ENCODE peak calls at places on chromosomes 12 and 14, in nine cellular contexts. V is prostate gland, L is transverse colon, I is spleen, N is endothelial cell of umbilical vein, C is GM23338, E is stomach, P is breast epithelium, T is HCT116. Z is an unnamed sample. For H3K4me1, the result is how much of the 10 kb centered on the place peaks cover.

GRCh38 chr12:128801879-128802391 is 21.8 kb downstream of the SLC15A4 start:
- DNase-seq in E (no peak), C (no peak), P (no peak), V (no peak), L (no peak), I (peak), T (no peak), N (peak), Z (no peak)

GRCh38 chr14:49692895-49693737 is at the start of gene KLHDC1:
- DNase-seq in E (peak), T (no peak), V (peak), I (peak), C (peak), N (peak), P (peak), L (peak), Z (no peak)

GRCh38 chr12:12898911-12899511 is 7.6 kb downstream of the GPRC5A start:
- DNase-seq in V (no peak), I (no peak), N (no peak), C (no peak), T (no peak), E (no peak), P (no peak), L (no peak), Z (no peak)

GRCh38 chr14:75126679-75127473 is at the start of gene NEK9:
- DNase-seq in V (peak), T (peak), P (peak), E (peak), C (peak), L (peak), N (peak), I (peak), Z (no peak)

GRCh38 chr12:22229652-22230279 is 104.7 kb downstream of the ST8SIA1 start:
- DNase-seq in V (no peak), E (no peak), L (no peak), C (no peak), P (no peak), N (no peak), I (no peak), T (no peak), Z (no peak)

GRCh38 chr12:72957454-72957853 is 685.3 kb downstream of the TRHDE start:
- DNase-seq in T (no peak), P (no peak), V (no peak), I (no peak), E (no peak), N (no peak), C (no peak), L (no peak), Z (no peak)

GRCh38 chr14:82999802-83000201 is 1466.1 kb upstream of the SEL1L start:
- DNase-seq in T (no peak), P (no peak), V (no peak), I (no peak), E (no peak), L (no peak), C (peak), N (no peak), Z (no peak)

GRCh38 chr14:69231486-69231885 is 28.5 kb upstream of the GALNT16 start:
- DNase-seq in V (peak), I (no peak), E (peak), T (no peak), P (no peak), L (no peak), N (no peak), C (no peak), Z (no peak)

GRCh38 chr14:70086685-70087379 is 101.9 kb downstream of the SLC8A3 start:
- DNase-seq in I (no peak), N (peak), C (peak), P (no peak), T (peak), L (peak), V (peak), E (peak), Z (no peak)

GRCh38 chr14:75643985-75644384 is 16.7 kb downstream of the ERG28 start:
- DNase-seq in V (no peak), N (peak), T (no peak), C (no peak), I (no peak), P (no peak), L (no peak), E (no peak), Z (no peak)

GRCh38 chr12:80698847-80699542 is 8.4 kb upstream of the MYF6 start:
- DNase-seq in E (no peak), P (no peak), I (no peak), L (no peak), C (no peak), V (no peak), N (no peak), T (no peak), Z (no peak)

GRCh38 chr12:57416039-57416996 is 14.5 kb downstream of the R3HDM2 start:
- DNase-seq in V (no peak), C (no peak), P (no peak), L (no peak), E (no peak), T (peak), N (no peak), I (no peak), Z (no peak)

GRCh38 chr12:49874142-49874897 is 29.4 kb downstream of the FAIM2 start:
- DNase-seq in I (peak), E (no peak), N (no peak), C (no peak), T (no peak), V (no peak), P (no peak), L (no peak), Z (no peak)

GRCh38 chr12:63045020-63045860 is 105.8 kb downstream of the AVPR1A start:
- DNase-seq in I (no peak), T (no peak), C (no peak), V (no peak), P (no peak), N (peak), E (no peak), L (no peak), Z (no peak)

GRCh38 chr12:102216086-102216691 is 18.6 kb upstream of the PMCH start:
- DNase-seq in C (no peak), I (no peak), E (no peak), N (peak), P (no peak), L (no peak), T (peak), V (no peak), Z (no peak)

GRCh38 chr12:100795193-100796179 is 910 bp downstream of the ANO4 start:
- DNase-seq in E (no peak), I (no peak), P (no peak), C (no peak), N (no peak), T (no peak), V (no peak), L (no peak), Z (no peak)

GRCh38 chr12:28253175-28253641 is 63.0 kb downstream of the CCDC91 start:
- DNase-seq in T (no peak), N (no peak), P (no peak), C (no peak), I (no peak), V (no peak), E (no peak), L (no peak), Z (no peak)

GRCh38 chr14:50475460-50475859 is 56.9 kb downstream of the MAP4K5 start:
- DNase-seq in I (no peak), L (no peak), V (no peak), C (no peak), E (no peak), N (no peak), T (no peak), P (no peak), Z (no peak)

GRCh38 chr14:68627868-68628604 is 164.8 kb downstream of the ZFP36L1 start:
- DNase-seq in T (peak), C (peak), N (no peak), L (peak), P (peak), E (peak), I (peak), V (peak), Z (peak)

GRCh38 chr12:71684081-71684480 is 1.8 kb upstream of the TMEM19 start:
- DNase-seq in I (no peak), N (no peak), L (no peak), T (no peak), P (no peak), C (peak), V (no peak), E (no peak), Z (no peak)

GRCh38 chr12:116432321-116432750 is 126.8 kb upstream of the MAP1LC3B2 start:
- DNase-seq in L (no peak), N (no peak), E (no peak), V (no peak), T (no peak), I (no peak), P (no peak), C (no peak), Z (no peak)

GRCh38 chr14:94342334-94342934 is 19.3 kb upstream of the SERPINA6 start:
- DNase-seq in T (peak), C (no peak), N (peak), V (peak), E (peak), L (peak), P (peak), I (no peak), Z (no peak)

GRCh38 chr14:35932659-35933159 is 106.6 kb downstream of the BRMS1L start:
- DNase-seq in P (no peak), E (no peak), T (no peak), N (no peak), C (no peak), I (no peak), V (no peak), L (peak), Z (no peak)

GRCh38 chr12:51358496-51358895 is 12.0 kb upstream of the CELA1 start:
- DNase-seq in C (no peak), P (no peak), E (no peak), N (no peak), L (no peak), I (no peak), T (no peak), V (no peak), Z (no peak)

GRCh38 chr12:10926263-10926662 is 2.8 kb upstream of the PRH2 start:
- DNase-seq in L (no peak), C (no peak), I (no peak), E (no peak), N (no peak), T (no peak), P (no peak), V (no peak), Z (no peak)

GRCh38 chr14:64394423-64394822 is 6.3 kb downstream of the MTHFD1 start:
- DNase-seq in I (no peak), E (no peak), P (no peak), L (no peak), V (no peak), N (no peak), T (no peak), C (no peak), Z (no peak)

GRCh38 chr14:58166005-58166983 is 14.3 kb upstream of the ARMH4 start:
- DNase-seq in P (peak), C (peak), L (peak), I (peak), T (peak), N (peak), E (peak), V (peak), Z (no peak)

GRCh38 chr12:112116232-112117060 is 7.9 kb upstream of the NAA25 start:
- DNase-seq in E (peak), V (no peak), N (peak), T (peak), C (peak), I (peak), L (peak), P (peak), Z (no peak)

GRCh38 chr12:29562167-29562776 is 64.8 kb upstream of the OVCH1 start:
- DNase-seq in N (peak), T (no peak), L (no peak), C (no peak), P (no peak), V (no peak), I (no peak), E (no peak), Z (no peak)

GRCh38 chr14:21258889-21259787 is 10.1 kb downstream of the HNRNPC start:
- DNase-seq in N (no peak), C (no peak), L (no peak), V (no peak), E (no peak), T (no peak), I (no peak), P (no peak), Z (no peak)
- TF ChIP-seq POLR2AphosphoS5 in N (no peak), C (no peak), L (no peak), V (no peak), E (no peak), T (no peak), I (no peak), P (no peak), Z (no peak)

DNA sequence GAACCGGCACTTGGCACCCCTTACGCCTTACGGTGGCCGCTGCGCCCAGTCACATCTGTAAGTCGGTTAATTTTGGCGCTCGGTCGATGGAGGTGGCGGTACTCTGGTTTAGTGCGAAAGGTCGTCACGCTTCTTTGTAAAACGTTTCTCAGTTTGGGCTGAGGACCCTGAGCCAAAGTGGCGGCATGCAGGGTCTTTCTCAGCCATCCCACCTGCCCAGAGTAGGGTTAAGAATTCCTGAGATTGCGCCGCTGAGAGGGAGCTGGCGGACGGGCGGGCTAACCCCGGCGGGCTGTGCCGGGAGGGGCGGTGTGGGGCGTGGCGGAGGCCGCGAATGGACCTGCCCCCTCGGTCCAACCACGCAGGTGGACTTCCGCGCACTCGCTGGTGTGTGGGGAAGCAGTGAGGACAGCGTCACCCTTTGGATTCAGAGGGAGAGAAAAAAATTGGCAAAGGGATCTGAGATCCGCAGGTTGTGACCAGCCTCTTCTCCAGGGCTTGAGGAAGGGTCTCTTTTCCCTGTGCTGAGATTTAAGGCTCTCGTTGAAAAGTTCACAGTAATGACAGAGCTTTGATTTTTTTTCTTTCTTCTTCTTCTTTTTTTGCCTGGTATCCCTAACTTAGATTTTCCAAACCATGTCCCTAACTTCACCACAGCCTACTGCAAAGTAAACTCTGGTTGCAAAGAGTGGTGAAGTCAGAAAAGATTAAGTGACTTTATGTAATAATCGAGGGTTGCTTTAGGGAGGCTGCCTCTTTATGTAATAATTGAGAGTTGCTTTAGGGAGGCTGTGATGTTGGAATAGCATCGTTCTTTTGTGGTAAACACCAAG is 602 bp upstream of the FBXO33 start:
- DNase-seq in L (peak), T (peak), V (peak), N (peak), I (peak), E (peak), P (peak), C (peak), Z (no peak)
- TF ChIP-seq CTCF in L (peak), T (no peak), V (no peak), N (no peak), I (no peak), E (no peak), P (no peak), C (peak), Z (no peak)

DNA sequence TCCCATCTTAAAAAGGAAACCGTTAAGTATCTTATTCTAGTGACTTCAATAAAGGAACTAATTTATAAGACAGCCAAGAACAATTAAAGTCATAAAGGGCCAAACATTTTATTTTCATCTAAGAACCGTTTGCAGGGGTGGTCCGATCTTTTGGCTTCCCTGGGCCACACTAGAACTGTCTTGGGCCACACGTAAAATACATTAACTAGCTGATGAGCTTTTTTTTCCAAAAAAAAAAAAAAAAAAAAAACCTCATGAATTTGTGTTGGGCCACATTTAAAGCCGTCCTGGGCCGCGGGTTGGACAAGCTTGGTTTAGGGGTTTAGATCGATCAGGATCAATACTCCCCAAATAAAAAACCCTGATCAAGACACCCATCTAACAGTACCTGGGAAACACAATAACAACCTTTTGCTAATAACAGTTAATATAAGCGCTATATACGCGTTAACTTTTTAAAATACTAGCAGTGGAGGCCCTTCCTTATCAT is 1.2 kb downstream of the NAP1L1 start:
- DNase-seq in V (no peak), N (peak), E (no peak), P (no peak), L (no peak), I (no peak), T (no peak), C (no peak), Z (no peak)
- H3K4me1 ChIP-seq in V (under half), N (under half), E (under half), P (under half), L (under half), I (half or more), T (under half), C (under half), Z (under half)

GRCh38 chr12:32158525-32158924 is 51.9 kb downstream of the BICD1 start:
- DNase-seq in V (no peak), P (no peak), T (no peak), E (no peak), L (no peak), C (no peak), I (no peak), N (no peak), Z (no peak)

GRCh38 chr12:32159381-32159780 is 52.7 kb downstream of the BICD1 start:
- DNase-seq in I (no peak), T (no peak), N (no peak), P (no peak), C (no peak), V (no peak), E (no peak), L (no peak), Z (no peak)

GRCh38 chr12:32159925-32160324 is 53.3 kb downstream of the BICD1 start:
- DNase-seq in T (no peak), C (no peak), L (no peak), N (no peak), V (no peak), E (no peak), P (no peak), I (no peak), Z (no peak)

GRCh38 chr12:32155041-32155440 is 48.4 kb downstream of the BICD1 start:
- DNase-seq in T (no peak), N (no peak), C (no peak), L (no peak), P (no peak), V (no peak), I (no peak), E (no peak), Z (no peak)

DNA sequence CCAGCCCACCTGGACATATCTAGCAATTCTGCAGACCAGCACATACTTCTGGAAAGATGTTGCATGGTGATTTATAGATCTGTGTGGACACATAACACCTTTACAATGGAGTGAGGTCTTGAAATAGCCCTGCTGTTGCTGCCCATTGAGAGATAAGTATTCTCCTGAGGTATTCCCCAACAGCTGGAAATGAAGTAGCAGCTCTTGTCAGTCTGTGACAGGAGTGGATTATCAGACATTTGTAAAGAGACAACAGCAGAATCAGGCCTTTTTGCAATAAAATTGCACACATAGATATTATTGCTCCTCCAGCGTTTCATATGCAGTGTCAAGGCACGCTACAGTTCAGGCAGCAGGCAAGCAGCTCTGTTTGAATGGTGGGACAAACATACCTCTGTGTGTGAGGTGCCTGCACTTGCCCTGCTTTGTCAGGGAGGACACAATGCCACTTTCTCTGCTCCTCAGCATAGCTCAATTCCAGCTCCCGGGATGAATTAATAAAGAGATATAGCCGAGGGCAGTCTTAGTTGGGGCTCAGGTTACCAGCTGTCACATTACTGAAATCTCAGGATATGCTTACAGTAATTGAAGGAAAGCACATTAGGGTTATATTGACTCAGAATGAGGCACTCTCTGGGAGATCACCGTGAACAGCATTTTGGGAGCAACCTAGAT is 49.4 kb downstream of the BICD1 start:
- DNase-seq in V (no peak), E (no peak), T (no peak), L (no peak), P (no peak), C (no peak), N (no peak), I (no peak), Z (no peak)
- TF ChIP-seq POLR2AphosphoS5 in V (no peak), E (no peak), T (no peak), L (no peak), P (no peak), C (no peak), N (no peak), I (no peak), Z (no peak)

Z was measured in vagina.